ENCODE peak calls at places on chromosomes 2 and 18, in nine cellular contexts. Q is astrocyte; X is left ventricle myocardium inferior; C is GM12878; L is tibial artery; E is A549; M is psoas muscle; T is CD8-positive, alpha-beta memory T cell; Z is HCT116. J is an unnamed sample.

GRCh38 chr18:78777992-78778391 is 201.6 kb upstream of the SALL3 start:
- DNase-seq in E (no peak), T (no peak), X (no peak), L (no peak), C (no peak), Z (no peak), M (no peak), Q (no peak), J (no peak)

GRCh38 chr2:14722919-14723559 is 90.5 kb downstream of the LRATD1 start:
- DNase-seq in X (no peak), C (no peak), T (no peak), L (no peak), M (no peak), Q (no peak), Z (no peak), E (no peak), J (no peak)

GRCh38 chr18:56358608-56359007 is 279.8 kb downstream of the TXNL1 start:
- DNase-seq in X (no peak), E (no peak), Z (no peak), C (no peak), T (no peak), L (no peak), M (no peak), Q (no peak), J (no peak)

GRCh38 chr18:23540867-23541266 is 37.6 kb downstream of the RMC1 start:
- DNase-seq in X (no peak), T (no peak), M (no peak), Q (peak; percentile 78), E (no peak), L (no peak), Z (no peak), C (peak; percentile 43), J (no peak)

GRCh38 chr2:3094999-3095958 is 282.3 kb downstream of the EIPR1 start:
- DNase-seq in E (no peak), Q (no peak), X (no peak), T (no peak), C (no peak), L (no peak), M (no peak), Z (no peak), J (no peak)

GRCh38 chr2:182625814-182626213 is 90.2 kb upstream of the DNAJC10 start:
- DNase-seq in Z (no peak), X (no peak), L (no peak), M (no peak), T (no peak), E (no peak), C (no peak), Q (no peak), J (no peak)

GRCh38 chr2:136386046-136386445 is 268.1 kb upstream of the CXCR4 start:
- DNase-seq in X (no peak), L (no peak), M (no peak), T (no peak), Q (peak; percentile 6), Z (no peak), E (no peak), C (no peak), J (no peak)

GRCh38 chr2:142601794-142602193 is 275.7 kb upstream of the KYNU start:
- DNase-seq in C (no peak), E (no peak), L (no peak), Z (no peak), T (no peak), X (no peak), M (no peak), Q (no peak), J (no peak)

DNA sequence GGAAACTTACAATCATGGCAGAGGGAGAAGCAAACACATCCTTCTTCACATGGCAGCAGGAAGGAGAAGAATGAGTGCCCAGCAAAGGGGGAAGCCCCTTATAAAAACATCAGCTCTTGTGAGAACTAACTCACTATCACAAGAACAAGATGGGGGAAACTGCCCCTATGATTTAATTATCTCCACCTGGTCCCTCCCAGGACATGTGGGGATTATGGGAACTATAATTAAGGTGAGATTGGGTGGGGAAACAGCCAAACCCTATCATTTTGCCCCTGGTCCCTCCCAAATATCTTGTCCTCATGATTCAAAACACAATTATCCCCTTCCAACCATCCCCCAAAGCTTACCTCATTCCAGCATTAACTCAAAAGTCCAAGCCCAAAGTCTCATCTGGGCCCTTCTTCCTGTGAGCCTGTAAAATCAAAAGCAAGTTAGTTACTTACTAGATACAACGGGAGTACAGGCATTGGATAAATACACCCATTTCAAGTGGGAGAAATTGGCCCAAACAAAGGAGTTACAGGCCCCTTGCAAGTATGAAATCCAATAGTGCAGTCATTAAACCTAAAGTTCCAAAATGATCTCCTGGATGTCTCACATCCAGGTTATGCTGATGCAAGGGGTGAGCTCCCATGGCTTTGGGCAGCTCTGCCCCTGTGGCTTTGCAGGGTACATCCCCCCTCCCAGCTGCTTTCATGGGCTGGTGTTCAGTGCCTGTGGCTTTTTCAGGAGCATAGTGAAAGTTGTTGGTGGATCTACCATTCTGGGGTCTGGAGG is 122.3 kb downstream of the MYCN start:
- DNase-seq in X (no peak), Z (no peak), L (no peak), C (no peak), T (no peak), E (no peak), Q (no peak), M (no peak), J (no peak)
- H3K4me3 ChIP-seq in X (no peak overlapping the region), Z (no peak overlapping the region), L (no peak overlapping the region), C (no peak overlapping the region), T (no peak overlapping the region), E (no peak overlapping the region), Q (no peak overlapping the region), M (no peak overlapping the region), J (no peak overlapping the region)

GRCh38 chr2:32375228-32375892 is 18.5 kb downstream of the BIRC6 start:
- DNase-seq in C (no peak), M (no peak), E (no peak), Z (no peak), T (no peak), Q (no peak), L (no peak), X (no peak), J (no peak)

GRCh38 chr2:32369222-32369621 is 12.4 kb downstream of the BIRC6 start:
- DNase-seq in E (no peak), Q (no peak), Z (no peak), L (no peak), X (no peak), C (no peak), M (no peak), T (no peak), J (no peak)

GRCh38 chr2:32376756-32377155 is 19.9 kb downstream of the BIRC6 start:
- DNase-seq in T (no peak), Z (no peak), M (no peak), C (no peak), Q (no peak), X (no peak), L (no peak), E (no peak), J (no peak)

GRCh38 chr2:32377928-32378327 is 21.1 kb downstream of the BIRC6 start:
- DNase-seq in M (no peak), C (no peak), X (no peak), T (no peak), Q (no peak), Z (no peak), E (no peak), L (no peak), J (no peak)

DNA sequence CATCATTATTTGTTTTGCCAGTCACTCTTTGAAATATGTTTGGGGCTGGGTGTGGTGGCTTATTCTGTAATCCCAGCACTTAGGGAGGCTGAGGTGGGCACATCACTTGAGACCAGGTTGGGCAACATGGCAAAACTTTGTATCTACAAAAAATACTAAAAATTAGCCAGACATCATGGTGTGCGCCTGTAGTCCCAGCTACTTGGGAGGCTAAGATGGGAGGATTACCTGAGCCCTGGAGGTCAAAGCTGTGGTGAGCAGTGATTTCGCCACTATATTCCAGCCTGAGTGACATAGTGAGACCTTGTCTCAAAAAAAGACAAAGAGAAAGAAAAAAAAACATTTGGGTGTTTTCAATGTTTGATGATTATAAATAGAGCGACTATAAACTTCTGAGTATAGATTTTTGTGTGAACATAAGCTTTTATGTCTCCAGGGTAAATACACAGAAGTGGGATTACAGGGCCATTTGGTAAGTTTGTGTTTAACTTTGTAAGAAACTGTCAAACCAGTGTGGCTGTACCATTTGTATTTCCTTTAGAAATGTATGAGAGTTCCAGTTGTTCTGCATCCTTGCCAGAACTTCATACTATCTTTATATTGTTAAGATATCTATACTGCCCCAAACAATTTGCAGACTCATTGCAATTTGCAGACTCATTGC is 15.8 kb downstream of the BIRC6 start:
- DNase-seq in X (no peak), Z (no peak), E (no peak), T (no peak), C (no peak), Q (no peak), L (no peak), M (no peak), J (no peak)
- H3K4me1 ChIP-seq in X (peaks cover 43% of the 10 kb centered on the region), Z (no peaks in the 10 kb centered on the region), E (peaks cover 17% of the 10 kb centered on the region), T (peaks cover 19% of the 10 kb centered on the region), C (peaks cover 3% of the 10 kb centered on the region), Q (no peaks in the 10 kb centered on the region), L (peaks cover 44% of the 10 kb centered on the region), M (peaks cover 18% of the 10 kb centered on the region), J (peaks cover 5% of the 10 kb centered on the region)

GRCh38 chr2:85545780-85546240 is 6.8 kb downstream of the MAT2A start:
- DNase-seq in E (peak; percentile 40), L (no peak), Z (peak; percentile 43), Q (no peak), X (no peak), T (no peak), C (no peak), M (no peak), J (no peak)

GRCh38 chr2:85541753-85542457 is 2.9 kb downstream of the MAT2A start:
- DNase-seq in Q (no peak), L (no peak), M (no peak), E (no peak), X (no peak), C (no peak), Z (no peak), T (no peak), J (no peak)

GRCh38 chr2:85541262-85541661 is 2.3 kb downstream of the MAT2A start:
- DNase-seq in Z (no peak), L (no peak), M (no peak), T (no peak), X (no peak), C (no peak), E (no peak), Q (no peak), J (no peak)

GRCh38 chr2:85540131-85540587 is 1.2 kb downstream of the MAT2A start:
- DNase-seq in C (no peak), Z (no peak), X (no peak), L (no peak), M (no peak), E (peak; percentile 47), T (no peak), Q (no peak), J (no peak)

GRCh38 chr2:85542777-85543176 is 3.8 kb downstream of the MAT2A start:
- DNase-seq in T (no peak), Q (no peak), M (no peak), X (no peak), Z (no peak), E (no peak), C (no peak), L (no peak), J (no peak)
- H3K4me3 ChIP-seq in T (no peak overlapping the region), Q (no peak overlapping the region), M (peak overlapping the region; percentile 89), X (peak overlapping the region; percentile 86), Z (no peak overlapping the region), E (peak overlapping the region; percentile 98), C (peak overlapping the region; percentile 45), L (peak overlapping the region; percentile 69), J (no peak overlapping the region)

DNA sequence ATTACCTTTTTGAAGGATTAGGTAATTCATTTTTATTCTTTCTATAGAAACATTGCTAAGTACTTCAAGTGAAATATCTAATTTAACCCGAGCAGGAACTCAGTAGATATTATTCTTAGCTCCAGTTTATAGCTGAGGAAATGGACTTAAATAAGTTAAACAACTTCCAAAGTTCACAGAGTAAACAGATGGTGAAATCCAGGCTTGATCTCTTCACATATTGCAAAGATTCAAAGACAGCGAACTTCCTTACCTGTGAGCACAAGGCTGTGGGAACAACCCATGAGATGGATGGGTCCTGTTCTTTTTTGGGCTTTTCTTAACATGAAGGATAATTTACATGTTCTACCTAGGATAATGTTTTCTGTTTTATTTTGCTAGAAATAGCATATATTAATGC is 439.0 kb downstream of the IRS1 start:
- DNase-seq in L (no peak), T (no peak), M (no peak), Z (no peak), E (no peak), X (no peak), C (no peak), Q (no peak), J (no peak)
- H3K4me1 ChIP-seq in L (peaks cover 6% of the 10 kb centered on the region), T (no peaks in the 10 kb centered on the region), M (no peaks in the 10 kb centered on the region), Z (peaks cover 9% of the 10 kb centered on the region), E (peaks cover 12% of the 10 kb centered on the region), X (no peaks in the 10 kb centered on the region), C (no peaks in the 10 kb centered on the region), Q (no peaks in the 10 kb centered on the region), J (no peaks in the 10 kb centered on the region)